ENCODE peak calls at places on chromosomes 16 and 17, in six cellular contexts. One of them, this sample, is unnamed.

GRCh38 chr16:87484487-87485331 is 8.1 kb downstream of the ZCCHC14 start:
- DNase-seq in activated CD4-positive, alpha-beta T cell treated with anti-CD3 and anti-CD28 coated beads for 48 hours: no peak
- DNase-seq in NCI-H345: no peak
- DNase-seq in fibroblast of the aortic adventitia: no peak
- DNase-seq in NT2/D1: no peak
- DNase-seq in GM03348: no peak
- DNase-seq in this sample: no peak

GRCh38 chr16:87681990-87682570 is 79.8 kb downstream of the JPH3 start:
- DNase-seq in NCI-H345: no peak
- DNase-seq in activated CD4-positive, alpha-beta T cell treated with anti-CD3 and anti-CD28 coated beads for 48 hours: peak; percentile 51
- DNase-seq in NT2/D1: peak; percentile 39
- DNase-seq in GM03348: peak; percentile 91
- DNase-seq in fibroblast of the aortic adventitia: peak; percentile 79
- DNase-seq in this sample: no peak

GRCh38 chr17:31467502-31468256 is 76.2 kb downstream of the RAB11FIP4 start:
- DNase-seq in GM03348: no peak
- DNase-seq in fibroblast of the aortic adventitia: no peak
- DNase-seq in NT2/D1: no peak
- DNase-seq in NCI-H345: no peak
- DNase-seq in activated CD4-positive, alpha-beta T cell treated with anti-CD3 and anti-CD28 coated beads for 48 hours: no peak
- DNase-seq in this sample: peak; percentile 72

GRCh38 chr17:8041249-8041928 is 2.5 kb downstream of the ALOX15B start:
- DNase-seq in activated CD4-positive, alpha-beta T cell treated with anti-CD3 and anti-CD28 coated beads for 48 hours: peak; percentile 68
- DNase-seq in fibroblast of the aortic adventitia: peak; percentile 90
- DNase-seq in NCI-H345: no peak
- DNase-seq in NT2/D1: peak; percentile 23
- DNase-seq in GM03348: peak; percentile 69
- DNase-seq in this sample: no peak

GRCh38 chr17:3917391-3917931 is 1.2 kb upstream of the P2RX1 start:
- DNase-seq in activated CD4-positive, alpha-beta T cell treated with anti-CD3 and anti-CD28 coated beads for 48 hours: no peak
- DNase-seq in fibroblast of the aortic adventitia: peak; percentile 64
- DNase-seq in GM03348: peak; percentile 27
- DNase-seq in NT2/D1: no peak
- DNase-seq in NCI-H345: peak; percentile 20
- DNase-seq in this sample: no peak

GRCh38 chr17:67365762-67366192 is 600 bp downstream of the PSMD12 start:
- DNase-seq in activated CD4-positive, alpha-beta T cell treated with anti-CD3 and anti-CD28 coated beads for 48 hours: peak; percentile 43
- DNase-seq in fibroblast of the aortic adventitia: peak; percentile 70
- DNase-seq in NCI-H345: no peak
- DNase-seq in GM03348: peak; percentile 38
- DNase-seq in NT2/D1: no peak
- DNase-seq in this sample: no peak

GRCh38 chr17:51228177-51228576 is 31.7 kb downstream of the MBTD1 start:
- DNase-seq in fibroblast of the aortic adventitia: peak; percentile 62
- DNase-seq in GM03348: peak; percentile 69
- DNase-seq in NCI-H345: no peak
- DNase-seq in NT2/D1: no peak
- DNase-seq in activated CD4-positive, alpha-beta T cell treated with anti-CD3 and anti-CD28 coated beads for 48 hours: no peak
- DNase-seq in this sample: no peak

GRCh38 chr17:29565643-29566472 is 979 bp downstream of the ABHD15 start:
- DNase-seq in activated CD4-positive, alpha-beta T cell treated with anti-CD3 and anti-CD28 coated beads for 48 hours: peak; percentile 75
- DNase-seq in GM03348: no peak
- DNase-seq in fibroblast of the aortic adventitia: no peak
- DNase-seq in NT2/D1: no peak
- DNase-seq in NCI-H345: peak; percentile 72
- DNase-seq in this sample: no peak

GRCh38 chr16:17414421-17414820 is 56.3 kb downstream of the XYLT1 start:
- DNase-seq in activated CD4-positive, alpha-beta T cell treated with anti-CD3 and anti-CD28 coated beads for 48 hours: peak; percentile 68
- DNase-seq in fibroblast of the aortic adventitia: no peak
- DNase-seq in GM03348: no peak
- DNase-seq in NT2/D1: no peak
- DNase-seq in NCI-H345: no peak
- DNase-seq in this sample: no peak

GRCh38 chr17:67784364-67785121 is 40.8 kb upstream of the BPTF start:
- DNase-seq in NT2/D1: no peak
- DNase-seq in GM03348: no peak
- DNase-seq in fibroblast of the aortic adventitia: peak; percentile 7
- DNase-seq in activated CD4-positive, alpha-beta T cell treated with anti-CD3 and anti-CD28 coated beads for 48 hours: no peak
- DNase-seq in NCI-H345: no peak
- DNase-seq in this sample: no peak

GRCh38 chr17:51154176-51154575 is 817 bp downstream of the NME1 start:
- DNase-seq in NT2/D1: no peak
- DNase-seq in GM03348: no peak
- DNase-seq in NCI-H345: no peak
- DNase-seq in activated CD4-positive, alpha-beta T cell treated with anti-CD3 and anti-CD28 coated beads for 48 hours: no peak
- DNase-seq in fibroblast of the aortic adventitia: no peak
- DNase-seq in this sample: no peak

GRCh38 chr17:44850025-44850424 is 2.3 kb downstream of the HIGD1B start:
- DNase-seq in NT2/D1: no peak
- DNase-seq in NCI-H345: no peak
- DNase-seq in GM03348: no peak
- DNase-seq in fibroblast of the aortic adventitia: no peak
- DNase-seq in activated CD4-positive, alpha-beta T cell treated with anti-CD3 and anti-CD28 coated beads for 48 hours: no peak
- DNase-seq in this sample: no peak

GRCh38 chr16:82991435-82991834 is 364.7 kb downstream of the CDH13 start:
- DNase-seq in activated CD4-positive, alpha-beta T cell treated with anti-CD3 and anti-CD28 coated beads for 48 hours: no peak
- DNase-seq in GM03348: no peak
- DNase-seq in fibroblast of the aortic adventitia: no peak
- DNase-seq in NT2/D1: no peak
- DNase-seq in NCI-H345: no peak
- DNase-seq in this sample: no peak

GRCh38 chr17:60079401-60079861 is 710 bp upstream of the HEATR6 start:
- DNase-seq in activated CD4-positive, alpha-beta T cell treated with anti-CD3 and anti-CD28 coated beads for 48 hours: no peak
- DNase-seq in NCI-H345: no peak
- DNase-seq in NT2/D1: no peak
- DNase-seq in fibroblast of the aortic adventitia: peak; percentile 73
- DNase-seq in GM03348: peak; percentile 36
- DNase-seq in this sample: no peak

GRCh38 chr16:70331588-70332358 is 14.9 kb upstream of the DDX19A start:
- DNase-seq in activated CD4-positive, alpha-beta T cell treated with anti-CD3 and anti-CD28 coated beads for 48 hours: peak; percentile 16
- DNase-seq in fibroblast of the aortic adventitia: peak; percentile 15
- DNase-seq in NT2/D1: no peak
- DNase-seq in GM03348: peak; percentile 24
- DNase-seq in NCI-H345: no peak
- DNase-seq in this sample: no peak

GRCh38 chr16:7843196-7843595 is 510.6 kb downstream of the RBFOX1 start:
- DNase-seq in activated CD4-positive, alpha-beta T cell treated with anti-CD3 and anti-CD28 coated beads for 48 hours: no peak
- DNase-seq in fibroblast of the aortic adventitia: no peak
- DNase-seq in NT2/D1: no peak
- DNase-seq in NCI-H345: no peak
- DNase-seq in GM03348: no peak
- DNase-seq in this sample: no peak

GRCh38 chr17:42618442-42619150 is 9.1 kb downstream of the TUBG1 start:
- DNase-seq in NCI-H345: peak; percentile 20
- DNase-seq in GM03348: no peak
- DNase-seq in fibroblast of the aortic adventitia: no peak
- DNase-seq in activated CD4-positive, alpha-beta T cell treated with anti-CD3 and anti-CD28 coated beads for 48 hours: no peak
- DNase-seq in NT2/D1: peak; percentile 43
- DNase-seq in this sample: peak; percentile 12

GRCh38 chr17:30920683-30921543 is 832 bp upstream of the ADAP2 start:
- DNase-seq in NCI-H345: no peak
- DNase-seq in activated CD4-positive, alpha-beta T cell treated with anti-CD3 and anti-CD28 coated beads for 48 hours: no peak
- DNase-seq in GM03348: no peak
- DNase-seq in fibroblast of the aortic adventitia: no peak
- DNase-seq in NT2/D1: no peak
- DNase-seq in this sample: no peak

GRCh38 chr16:58426095-58426494 is 33.8 kb downstream of the GINS3 start:
- DNase-seq in GM03348: no peak
- DNase-seq in NCI-H345: no peak
- DNase-seq in NT2/D1: no peak
- DNase-seq in fibroblast of the aortic adventitia: no peak
- DNase-seq in activated CD4-positive, alpha-beta T cell treated with anti-CD3 and anti-CD28 coated beads for 48 hours: peak; percentile 17
- DNase-seq in this sample: no peak

GRCh38 chr17:46727572-46728348 is 90.7 kb downstream of the WNT3 start:
- DNase-seq in GM03348: peak; percentile 74
- DNase-seq in fibroblast of the aortic adventitia: peak; percentile 79
- DNase-seq in NCI-H345: no peak
- DNase-seq in NT2/D1: no peak
- DNase-seq in activated CD4-positive, alpha-beta T cell treated with anti-CD3 and anti-CD28 coated beads for 48 hours: no peak
- DNase-seq in this sample: no peak

GRCh38 chr17:65531508-65532431 is 29.7 kb downstream of the AXIN2 start:
- DNase-seq in activated CD4-positive, alpha-beta T cell treated with anti-CD3 and anti-CD28 coated beads for 48 hours: no peak
- DNase-seq in NCI-H345: no peak
- DNase-seq in NT2/D1: no peak
- DNase-seq in GM03348: peak; percentile 67
- DNase-seq in fibroblast of the aortic adventitia: peak; percentile 96
- DNase-seq in this sample: no peak

GRCh38 chr16:85176541-85177447 is 64.5 kb upstream of the CIBAR2 start:
- DNase-seq in fibroblast of the aortic adventitia: no peak
- DNase-seq in GM03348: no peak
- DNase-seq in NCI-H345: no peak
- DNase-seq in NT2/D1: no peak
- DNase-seq in activated CD4-positive, alpha-beta T cell treated with anti-CD3 and anti-CD28 coated beads for 48 hours: no peak
- DNase-seq in this sample: no peak

GRCh38 chr17:77487211-77487629 is 346.5 kb downstream of the SEC14L1 start:
- DNase-seq in activated CD4-positive, alpha-beta T cell treated with anti-CD3 and anti-CD28 coated beads for 48 hours: no peak
- DNase-seq in NCI-H345: no peak
- DNase-seq in GM03348: no peak
- DNase-seq in NT2/D1: no peak
- DNase-seq in fibroblast of the aortic adventitia: no peak
- DNase-seq in this sample: no peak

GRCh38 chr17:79619196-79619595 is 8.3 kb upstream of the RBFOX3 start:
- DNase-seq in NT2/D1: no peak
- DNase-seq in GM03348: no peak
- DNase-seq in fibroblast of the aortic adventitia: no peak
- DNase-seq in NCI-H345: no peak
- DNase-seq in activated CD4-positive, alpha-beta T cell treated with anti-CD3 and anti-CD28 coated beads for 48 hours: no peak
- DNase-seq in this sample: no peak

GRCh38 chr17:58153046-58153445 is 4.9 kb downstream of the OR4D1 start:
- DNase-seq in GM03348: no peak
- DNase-seq in NT2/D1: no peak
- DNase-seq in fibroblast of the aortic adventitia: no peak
- DNase-seq in activated CD4-positive, alpha-beta T cell treated with anti-CD3 and anti-CD28 coated beads for 48 hours: peak; percentile 38
- DNase-seq in NCI-H345: no peak
- DNase-seq in this sample: no peak

GRCh38 chr16:12158428-12158827 is 181.9 kb downstream of the SNX29 start:
- DNase-seq in fibroblast of the aortic adventitia: peak; percentile 93
- DNase-seq in activated CD4-positive, alpha-beta T cell treated with anti-CD3 and anti-CD28 coated beads for 48 hours: no peak
- DNase-seq in GM03348: peak; percentile 85
- DNase-seq in NCI-H345: no peak
- DNase-seq in NT2/D1: no peak
- DNase-seq in this sample: no peak

GRCh38 chr17:79658811-79659207 is 48.0 kb upstream of the RBFOX3 start:
- DNase-seq in NT2/D1: peak; percentile 20
- DNase-seq in fibroblast of the aortic adventitia: peak; percentile 1
- DNase-seq in NCI-H345: no peak
- DNase-seq in GM03348: no peak
- DNase-seq in activated CD4-positive, alpha-beta T cell treated with anti-CD3 and anti-CD28 coated beads for 48 hours: peak; percentile 10
- DNase-seq in this sample: no peak

GRCh38 chr17:2965621-2966275 is 97.7 kb downstream of the OR1D5 start:
- DNase-seq in NCI-H345: no peak
- DNase-seq in NT2/D1: no peak
- DNase-seq in fibroblast of the aortic adventitia: peak; percentile 30
- DNase-seq in activated CD4-positive, alpha-beta T cell treated with anti-CD3 and anti-CD28 coated beads for 48 hours: no peak
- DNase-seq in GM03348: peak; percentile 43
- DNase-seq in this sample: no peak

GRCh38 chr16:9050102-9050830 is 41.2 kb upstream of the HAPSTR1 start:
- DNase-seq in fibroblast of the aortic adventitia: no peak
- DNase-seq in NT2/D1: peak; percentile 50
- DNase-seq in activated CD4-positive, alpha-beta T cell treated with anti-CD3 and anti-CD28 coated beads for 48 hours: peak; percentile 49
- DNase-seq in GM03348: no peak
- DNase-seq in NCI-H345: no peak
- DNase-seq in this sample: no peak

GRCh38 chr17:60594747-60595146 is 5.2 kb upstream of the PPM1D start:
- DNase-seq in NT2/D1: no peak
- DNase-seq in GM03348: no peak
- DNase-seq in NCI-H345: no peak
- DNase-seq in fibroblast of the aortic adventitia: no peak
- DNase-seq in activated CD4-positive, alpha-beta T cell treated with anti-CD3 and anti-CD28 coated beads for 48 hours: no peak
- DNase-seq in this sample: no peak

GRCh38 chr17:31415004-31415454 is 23.6 kb downstream of the RAB11FIP4 start:
- DNase-seq in NT2/D1: no peak
- DNase-seq in NCI-H345: no peak
- DNase-seq in activated CD4-positive, alpha-beta T cell treated with anti-CD3 and anti-CD28 coated beads for 48 hours: no peak
- DNase-seq in fibroblast of the aortic adventitia: no peak
- DNase-seq in GM03348: no peak
- DNase-seq in this sample: no peak

GRCh38 chr17:7842950-7843535 is 9.0 kb downstream of the KDM6B start:
- DNase-seq in GM03348: peak; percentile 64
- DNase-seq in NT2/D1: no peak
- DNase-seq in fibroblast of the aortic adventitia: peak; percentile 87
- DNase-seq in activated CD4-positive, alpha-beta T cell treated with anti-CD3 and anti-CD28 coated beads for 48 hours: no peak
- DNase-seq in NCI-H345: peak; percentile 56
- DNase-seq in this sample: peak; percentile 70

GRCh38 chr17:13157656-13158055 is 139.8 kb upstream of the ELAC2 start:
- DNase-seq in NT2/D1: no peak
- DNase-seq in NCI-H345: no peak
- DNase-seq in fibroblast of the aortic adventitia: no peak
- DNase-seq in activated CD4-positive, alpha-beta T cell treated with anti-CD3 and anti-CD28 coated beads for 48 hours: no peak
- DNase-seq in GM03348: no peak
- DNase-seq in this sample: no peak